ENCODE peak calls at places on chromosome X, in nine cellular contexts. R, G, F, O, C, W, T, M and Y are unnamed samples.

GRCh38 chrX:7139202-7140081 is 8.1 kb upstream of the STS start:
- DNase-seq in W (no peak), M (no peak), G (no peak), O (no peak), R (peak; percentile 84), F (no peak), C (no peak), T (no peak), Y (peak; percentile 60)

GRCh38 chrX:124842205-124842604 is 477.5 kb upstream of the TEX13C start:
- DNase-seq in F (no peak), O (no peak), W (no peak), R (no peak), M (no peak), T (no peak), G (no peak), C (no peak), Y (no peak)

GRCh38 chrX:106862972-106863688 is 40.0 kb downstream of the RIPPLY1 start:
- DNase-seq in O (no peak), T (no peak), G (peak; percentile 30), F (peak; percentile 33), C (no peak), R (no peak), W (no peak), M (no peak), Y (peak; percentile 8)

GRCh38 chrX:41300758-41301437 is 33.1 kb upstream of the DDX3X start:
- DNase-seq in R (peak; percentile 50), M (no peak), C (no peak), G (no peak), T (no peak), O (no peak), W (peak; percentile 42), F (no peak), Y (no peak)

GRCh38 chrX:38312436-38312835 is 14.9 kb downstream of the RPGR start:
- DNase-seq in M (no peak), T (no peak), G (no peak), F (no peak), W (no peak), C (no peak), R (peak; percentile 66), O (no peak), Y (peak; percentile 75)

GRCh38 chrX:150649096-150649870 is 43.9 kb upstream of the MTMR1 start:
- DNase-seq in T (peak; percentile 37), R (peak; percentile 68), W (peak; percentile 41), M (peak; percentile 5), C (no peak), G (no peak), O (no peak), F (no peak), Y (no peak)

GRCh38 chrX:55220119-55220794 is at the start of gene PAGE5:
- DNase-seq in M (no peak), G (no peak), W (no peak), F (no peak), O (no peak), T (no peak), C (no peak), R (no peak), Y (no peak)

GRCh38 chrX:16469870-16470269 is 180.1 kb upstream of the S100G start:
- DNase-seq in T (no peak), G (no peak), R (no peak), C (no peak), O (no peak), W (no peak), F (no peak), M (no peak), Y (no peak)

GRCh38 chrX:107556967-107557366 is 71.3 kb upstream of the PRPS1 start:
- DNase-seq in O (no peak), M (no peak), C (no peak), G (no peak), W (no peak), R (no peak), F (no peak), T (no peak), Y (no peak)

GRCh38 chrX:129650821-129651510 is 3.8 kb downstream of the APLN start:
- DNase-seq in O (no peak), G (no peak), C (no peak), R (no peak), T (no peak), F (no peak), W (no peak), M (no peak), Y (no peak)

GRCh38 chrX:134634691-134635090 is 23.6 kb downstream of the PLAC1 start:
- DNase-seq in R (peak; percentile 70), F (no peak), T (no peak), M (no peak), W (no peak), G (no peak), C (no peak), O (no peak), Y (no peak)

GRCh38 chrX:22147214-22147613 is 115.1 kb downstream of the PHEX start:
- DNase-seq in R (peak; percentile 58), G (no peak), C (no peak), O (no peak), T (no peak), F (peak; percentile 50), M (peak; percentile 8), W (no peak), Y (no peak)

GRCh38 chrX:69793260-69793935 is 177.5 kb downstream of the EDA start:
- DNase-seq in O (no peak), W (no peak), M (no peak), C (no peak), T (no peak), R (no peak), F (no peak), G (no peak), Y (no peak)

GRCh38 chrX:5957506-5957905 is 271.2 kb downstream of the NLGN4X start:
- DNase-seq in R (peak; percentile 85), T (no peak), C (no peak), W (no peak), O (no peak), G (no peak), F (no peak), M (no peak), Y (peak; percentile 12)

GRCh38 chrX:153767674-153768055 is 3.6 kb downstream of the PLXNB3 start:
- DNase-seq in F (no peak), G (no peak), T (no peak), R (no peak), O (no peak), M (no peak), C (no peak), W (no peak), Y (no peak)
- H3K27ac ChIP-seq in F (no peak overlapping the region), G (no peak overlapping the region), T (no peak overlapping the region), R (no peak overlapping the region), O (no peak overlapping the region), M (no peak overlapping the region), C (no peak overlapping the region), W (no peak overlapping the region), Y (no peak overlapping the region)

GRCh38 chrX:72027914-72028307 is 103.8 kb downstream of the RTL5 start:
- DNase-seq in R (no peak), F (no peak), C (no peak), G (peak; percentile 16), M (no peak), W (no peak), O (no peak), T (no peak), Y (no peak)
- TF ChIP-seq CTCF in R (no peak), F (no peak), C (no peak), G (no peak), M (no peak), W (no peak), O (no peak), T (no peak), Y (no peak)

GRCh38 chrX:48703642-48704481 is 7.3 kb downstream of the SUV39H1 start:
- DNase-seq in R (peak; percentile 25), T (no peak), F (peak; percentile 59), C (no peak), M (no peak), G (no peak), W (no peak), O (no peak), Y (peak; percentile 94)
- H3K27ac ChIP-seq in R (no peak overlapping the region), T (no peak overlapping the region), F (no peak overlapping the region), C (no peak overlapping the region), M (no peak overlapping the region), G (no peak overlapping the region), W (no peak overlapping the region), O (peak overlapping the region; percentile 39), Y (no peak overlapping the region)

GRCh38 chrX:85611926-85612325 is 232.5 kb upstream of the POF1B start:
- DNase-seq in T (no peak), R (peak; percentile 4), C (no peak), W (no peak), G (no peak), M (no peak), O (no peak), F (no peak), Y (no peak)
- TF ChIP-seq CTCF in T (no peak), R (no peak), C (peak; percentile 18), W (no peak), G (no peak), M (peak; percentile 18), O (peak; percentile 23), F (no peak), Y (peak; percentile 54)

DNA sequence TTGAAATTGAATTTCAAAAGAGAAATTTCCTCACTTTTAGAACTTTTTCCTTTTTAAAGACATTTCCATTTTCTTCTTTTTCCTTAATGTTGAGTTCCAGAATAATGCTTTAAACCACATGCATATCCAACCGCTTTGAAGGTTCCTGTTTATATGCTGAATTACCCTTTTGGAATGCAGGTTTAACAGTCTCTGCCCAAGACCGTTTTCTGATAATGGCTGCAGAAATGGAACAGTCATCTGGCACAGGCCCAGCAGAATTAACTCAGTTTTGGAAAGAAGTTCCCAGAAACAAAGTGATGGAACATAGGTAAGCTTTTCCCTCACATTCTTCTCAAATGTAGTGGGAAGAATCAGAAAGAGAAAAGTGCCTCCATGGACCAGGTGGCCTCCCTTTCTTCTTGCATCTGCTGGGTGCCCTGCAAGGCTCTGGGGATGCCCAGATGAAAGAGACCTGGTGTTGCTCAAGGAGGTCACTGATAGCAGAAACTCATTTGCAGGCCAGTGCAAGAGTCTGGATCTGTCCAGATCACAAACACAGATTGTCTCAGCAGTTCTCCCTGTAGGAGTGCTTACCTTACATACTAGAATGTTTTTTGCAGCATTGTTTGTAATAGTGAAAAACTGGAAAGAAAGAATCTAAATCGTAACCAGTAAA is 42.9 kb downstream of the MOSPD2 start:
- DNase-seq in R (peak; percentile 88), C (no peak), G (no peak), W (no peak), M (no peak), F (no peak), O (no peak), T (no peak), Y (no peak)
- H3K27ac ChIP-seq in R (peak overlapping the region; percentile 47), C (no peak overlapping the region), G (no peak overlapping the region), W (no peak overlapping the region), M (no peak overlapping the region), F (no peak overlapping the region), O (no peak overlapping the region), T (no peak overlapping the region), Y (no peak overlapping the region)

DNA sequence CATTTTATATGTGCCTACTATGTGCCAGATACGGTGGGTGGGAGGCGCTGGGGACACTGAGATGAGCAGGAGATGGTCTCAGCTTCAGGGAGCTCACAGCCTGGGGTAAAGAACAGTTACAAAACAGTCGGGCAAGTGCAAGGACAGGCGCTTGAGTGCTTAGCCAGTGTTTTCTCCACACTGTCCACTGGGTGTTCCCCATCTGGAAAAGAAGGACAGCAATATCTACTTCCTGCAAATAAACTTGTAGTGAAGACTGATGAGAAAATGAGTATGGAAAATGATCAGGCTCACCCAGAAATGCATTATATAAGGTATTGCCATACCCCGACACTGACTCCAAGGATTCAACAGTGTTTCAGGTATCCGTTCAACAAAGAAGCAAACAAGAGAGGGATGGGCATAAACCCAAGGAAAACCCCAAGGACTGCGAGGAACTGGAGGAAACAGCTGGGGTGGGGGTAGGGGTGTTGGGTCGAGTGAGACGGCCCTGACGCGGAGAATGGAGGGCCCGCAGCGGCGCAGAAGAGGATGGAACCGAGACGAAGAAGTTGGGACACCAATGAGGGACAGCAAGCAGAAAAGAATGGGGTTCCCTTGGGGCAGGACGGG is 805 bp downstream of the TMEM185A start:
- DNase-seq in T (no peak), F (no peak), M (peak; percentile 11), R (peak; percentile 48), O (no peak), W (no peak), C (no peak), G (no peak), Y (peak; percentile 2)
- TF ChIP-seq CTCF in T (no peak), F (peak; percentile 29), M (no peak), R (no peak), O (no peak), W (no peak), C (no peak), G (no peak), Y (no peak)